ENCODE peak calls at places on chromosomes 6 and 20, in seven cellular contexts. One of them, this sample, is unnamed.

GRCh38 chr20:17969276-17969883 is 562 bp downstream of the MGME1 start:
- DNase-seq in germinal center: peak
- DNase-seq in activated naive CD8-positive, alpha-beta T cell treated with anti-CD3 and anti-CD28 coated beads, Interleukin-2, amount 50 U/mL, for 24 hours: peak
- DNase-seq in GM04504: no peak
- DNase-seq in effector CD4-positive, alpha-beta T cell: peak
- DNase-seq in HTR-8/SVneo: peak
- DNase-seq in thyroid gland: no peak
- DNase-seq in this sample: peak

GRCh38 chr20:62145688-62146018 is 2.1 kb downstream of the SS18L1 start:
- DNase-seq in germinal center: no peak
- DNase-seq in activated naive CD8-positive, alpha-beta T cell treated with anti-CD3 and anti-CD28 coated beads, Interleukin-2, amount 50 U/mL, for 24 hours: no peak
- DNase-seq in GM04504: no peak
- DNase-seq in effector CD4-positive, alpha-beta T cell: no peak
- DNase-seq in HTR-8/SVneo: no peak
- DNase-seq in thyroid gland: no peak
- DNase-seq in this sample: no peak

GRCh38 chr6:100134297-100134696 is 140.3 kb upstream of the MCHR2 start:
- DNase-seq in germinal center: no peak
- DNase-seq in activated naive CD8-positive, alpha-beta T cell treated with anti-CD3 and anti-CD28 coated beads, Interleukin-2, amount 50 U/mL, for 24 hours: no peak
- DNase-seq in GM04504: no peak
- DNase-seq in effector CD4-positive, alpha-beta T cell: no peak
- DNase-seq in HTR-8/SVneo: no peak
- DNase-seq in thyroid gland: no peak
- DNase-seq in this sample: no peak

GRCh38 chr20:46121531-46121930 is 3.4 kb downstream of the CD40 start:
- DNase-seq in germinal center: no peak
- DNase-seq in activated naive CD8-positive, alpha-beta T cell treated with anti-CD3 and anti-CD28 coated beads, Interleukin-2, amount 50 U/mL, for 24 hours: no peak
- DNase-seq in GM04504: no peak
- DNase-seq in effector CD4-positive, alpha-beta T cell: no peak
- DNase-seq in HTR-8/SVneo: no peak
- DNase-seq in thyroid gland: no peak
- DNase-seq in this sample: no peak

GRCh38 chr6:57097596-57097995 is 7.6 kb downstream of the ZNF451 start:
- DNase-seq in germinal center: no peak
- DNase-seq in activated naive CD8-positive, alpha-beta T cell treated with anti-CD3 and anti-CD28 coated beads, Interleukin-2, amount 50 U/mL, for 24 hours: no peak
- DNase-seq in GM04504: peak
- DNase-seq in effector CD4-positive, alpha-beta T cell: no peak
- DNase-seq in HTR-8/SVneo: no peak
- DNase-seq in thyroid gland: no peak
- DNase-seq in this sample: no peak

GRCh38 chr6:33583591-33584155 is 3.6 kb upstream of the BAK1 start:
- DNase-seq in germinal center: no peak
- DNase-seq in activated naive CD8-positive, alpha-beta T cell treated with anti-CD3 and anti-CD28 coated beads, Interleukin-2, amount 50 U/mL, for 24 hours: peak
- DNase-seq in GM04504: no peak
- DNase-seq in effector CD4-positive, alpha-beta T cell: no peak
- DNase-seq in HTR-8/SVneo: no peak
- DNase-seq in thyroid gland: no peak
- DNase-seq in this sample: no peak

GRCh38 chr6:131038612-131039344 is 24.3 kb downstream of the EPB41L2 start:
- DNase-seq in germinal center: no peak
- DNase-seq in activated naive CD8-positive, alpha-beta T cell treated with anti-CD3 and anti-CD28 coated beads, Interleukin-2, amount 50 U/mL, for 24 hours: no peak
- DNase-seq in GM04504: no peak
- DNase-seq in effector CD4-positive, alpha-beta T cell: no peak
- DNase-seq in HTR-8/SVneo: no peak
- DNase-seq in thyroid gland: no peak
- DNase-seq in this sample: no peak

GRCh38 chr6:97594834-97595233 is 311.8 kb upstream of the MMS22L start:
- DNase-seq in germinal center: no peak
- DNase-seq in activated naive CD8-positive, alpha-beta T cell treated with anti-CD3 and anti-CD28 coated beads, Interleukin-2, amount 50 U/mL, for 24 hours: no peak
- DNase-seq in GM04504: peak
- DNase-seq in effector CD4-positive, alpha-beta T cell: no peak
- DNase-seq in HTR-8/SVneo: peak
- DNase-seq in thyroid gland: no peak
- DNase-seq in this sample: no peak

GRCh38 chr6:159999240-159999671 is 30.4 kb downstream of the IGF2R start:
- DNase-seq in germinal center: no peak
- DNase-seq in activated naive CD8-positive, alpha-beta T cell treated with anti-CD3 and anti-CD28 coated beads, Interleukin-2, amount 50 U/mL, for 24 hours: no peak
- DNase-seq in GM04504: no peak
- DNase-seq in effector CD4-positive, alpha-beta T cell: no peak
- DNase-seq in HTR-8/SVneo: no peak
- DNase-seq in thyroid gland: no peak
- DNase-seq in this sample: no peak

GRCh38 chr6:32885698-32886286 is 31.8 kb downstream of the PSMB9 start:
- DNase-seq in germinal center: peak
- DNase-seq in activated naive CD8-positive, alpha-beta T cell treated with anti-CD3 and anti-CD28 coated beads, Interleukin-2, amount 50 U/mL, for 24 hours: no peak
- DNase-seq in GM04504: no peak
- DNase-seq in effector CD4-positive, alpha-beta T cell: no peak
- DNase-seq in HTR-8/SVneo: peak
- DNase-seq in thyroid gland: no peak
- DNase-seq in this sample: no peak

GRCh38 chr20:12970372-12970821 is 38.4 kb upstream of the SPTLC3 start:
- DNase-seq in germinal center: no peak
- DNase-seq in activated naive CD8-positive, alpha-beta T cell treated with anti-CD3 and anti-CD28 coated beads, Interleukin-2, amount 50 U/mL, for 24 hours: no peak
- DNase-seq in GM04504: peak
- DNase-seq in effector CD4-positive, alpha-beta T cell: no peak
- DNase-seq in HTR-8/SVneo: no peak
- DNase-seq in thyroid gland: peak
- DNase-seq in this sample: no peak

GRCh38 chr6:18110160-18110559 is 12.3 kb downstream of the NHLRC1 start:
- DNase-seq in germinal center: no peak
- DNase-seq in activated naive CD8-positive, alpha-beta T cell treated with anti-CD3 and anti-CD28 coated beads, Interleukin-2, amount 50 U/mL, for 24 hours: no peak
- DNase-seq in GM04504: no peak
- DNase-seq in effector CD4-positive, alpha-beta T cell: no peak
- DNase-seq in HTR-8/SVneo: no peak
- DNase-seq in thyroid gland: no peak
- DNase-seq in this sample: no peak

GRCh38 chr20:63534831-63535651 is 2.1 kb downstream of the PTK6 start:
- DNase-seq in germinal center: no peak
- DNase-seq in activated naive CD8-positive, alpha-beta T cell treated with anti-CD3 and anti-CD28 coated beads, Interleukin-2, amount 50 U/mL, for 24 hours: no peak
- DNase-seq in GM04504: no peak
- DNase-seq in effector CD4-positive, alpha-beta T cell: no peak
- DNase-seq in HTR-8/SVneo: no peak
- DNase-seq in thyroid gland: no peak
- DNase-seq in this sample: no peak

GRCh38 chr20:8805737-8806442 is 263.0 kb upstream of the PLCB4 start:
- DNase-seq in germinal center: no peak
- DNase-seq in activated naive CD8-positive, alpha-beta T cell treated with anti-CD3 and anti-CD28 coated beads, Interleukin-2, amount 50 U/mL, for 24 hours: peak
- DNase-seq in GM04504: no peak
- DNase-seq in effector CD4-positive, alpha-beta T cell: no peak
- DNase-seq in HTR-8/SVneo: no peak
- DNase-seq in thyroid gland: no peak
- DNase-seq in this sample: no peak

GRCh38 chr6:168678177-168678576 is 237.2 kb downstream of the SMOC2 start:
- DNase-seq in germinal center: no peak
- DNase-seq in activated naive CD8-positive, alpha-beta T cell treated with anti-CD3 and anti-CD28 coated beads, Interleukin-2, amount 50 U/mL, for 24 hours: no peak
- DNase-seq in GM04504: no peak
- DNase-seq in effector CD4-positive, alpha-beta T cell: no peak
- DNase-seq in HTR-8/SVneo: no peak
- DNase-seq in thyroid gland: peak
- DNase-seq in this sample: no peak

GRCh38 chr6:139855741-139856206 is 481.3 kb upstream of the CITED2 start:
- DNase-seq in germinal center: no peak
- DNase-seq in activated naive CD8-positive, alpha-beta T cell treated with anti-CD3 and anti-CD28 coated beads, Interleukin-2, amount 50 U/mL, for 24 hours: no peak
- DNase-seq in GM04504: peak
- DNase-seq in effector CD4-positive, alpha-beta T cell: no peak
- DNase-seq in HTR-8/SVneo: no peak
- DNase-seq in thyroid gland: no peak
- DNase-seq in this sample: no peak

GRCh38 chr6:12482386-12482785 is 192.2 kb downstream of the EDN1 start:
- DNase-seq in germinal center: no peak
- DNase-seq in activated naive CD8-positive, alpha-beta T cell treated with anti-CD3 and anti-CD28 coated beads, Interleukin-2, amount 50 U/mL, for 24 hours: no peak
- DNase-seq in GM04504: no peak
- DNase-seq in effector CD4-positive, alpha-beta T cell: no peak
- DNase-seq in HTR-8/SVneo: no peak
- DNase-seq in thyroid gland: no peak
- DNase-seq in this sample: no peak

GRCh38 chr6:37021356-37022129 is 16.1 kb downstream of the FGD2 start:
- DNase-seq in germinal center: no peak
- DNase-seq in activated naive CD8-positive, alpha-beta T cell treated with anti-CD3 and anti-CD28 coated beads, Interleukin-2, amount 50 U/mL, for 24 hours: peak
- DNase-seq in GM04504: no peak
- DNase-seq in effector CD4-positive, alpha-beta T cell: peak
- DNase-seq in HTR-8/SVneo: peak
- DNase-seq in thyroid gland: no peak
- DNase-seq in this sample: peak

GRCh38 chr20:13425401-13425800 is 204.3 kb downstream of the ISM1 start:
- DNase-seq in germinal center: no peak
- DNase-seq in activated naive CD8-positive, alpha-beta T cell treated with anti-CD3 and anti-CD28 coated beads, Interleukin-2, amount 50 U/mL, for 24 hours: no peak
- DNase-seq in GM04504: no peak
- DNase-seq in effector CD4-positive, alpha-beta T cell: no peak
- DNase-seq in HTR-8/SVneo: no peak
- DNase-seq in thyroid gland: peak
- DNase-seq in this sample: no peak

This sample was measured in T follicular helper cell.